ENCODE peak calls at places on chromosomes 6 and 20, in five cellular contexts. One of them, this sample, is unnamed.
A peak's percentile ranks its signal among the peaks of the same experiment; 100 is the strongest.

GRCh38 chr6:143805832-143806281 is 37.3 kb upstream of the LTV1 start:
- DNase-seq in activated CD4-positive, CD25-positive, alpha-beta regulatory T cell: no peak
- DNase-seq in NCI-H2081: no peak
- DNase-seq in hypothalamus: no peak
- DNase-seq in posterior cingulate gyrus: no peak
- DNase-seq in this sample: no peak

GRCh38 chr6:8085053-8085511 is 17.3 kb downstream of the EEF1E1 start:
- DNase-seq in activated CD4-positive, CD25-positive, alpha-beta regulatory T cell: no peak
- DNase-seq in NCI-H2081: no peak
- DNase-seq in hypothalamus: no peak
- DNase-seq in posterior cingulate gyrus: no peak
- DNase-seq in this sample: no peak

GRCh38 chr6:90393232-90393884 is 96.7 kb upstream of the BACH2 start:
- DNase-seq in activated CD4-positive, CD25-positive, alpha-beta regulatory T cell: peak; percentile 19
- DNase-seq in NCI-H2081: peak; percentile 31
- DNase-seq in hypothalamus: peak; percentile 54
- DNase-seq in posterior cingulate gyrus: peak; percentile 65
- DNase-seq in this sample: peak; percentile 51

GRCh38 chr20:37344506-37345338 is 1.2 kb upstream of the SRC start:
- DNase-seq in activated CD4-positive, CD25-positive, alpha-beta regulatory T cell: no peak
- DNase-seq in NCI-H2081: no peak
- DNase-seq in hypothalamus: no peak
- DNase-seq in posterior cingulate gyrus: no peak
- DNase-seq in this sample: no peak

GRCh38 chr20:48877299-48877698 is 44.2 kb upstream of the ARFGEF2 start:
- DNase-seq in activated CD4-positive, CD25-positive, alpha-beta regulatory T cell: no peak
- DNase-seq in NCI-H2081: no peak
- DNase-seq in hypothalamus: no peak
- DNase-seq in posterior cingulate gyrus: no peak
- DNase-seq in this sample: no peak

GRCh38 chr6:158894192-158894591 is 75.0 kb upstream of the EZR start:
- DNase-seq in activated CD4-positive, CD25-positive, alpha-beta regulatory T cell: no peak
- DNase-seq in NCI-H2081: no peak
- DNase-seq in hypothalamus: no peak
- DNase-seq in posterior cingulate gyrus: no peak
- DNase-seq in this sample: no peak

GRCh38 chr20:62795023-62795761 is 1.1 kb upstream of the MRGBP start:
- DNase-seq in activated CD4-positive, CD25-positive, alpha-beta regulatory T cell: peak; percentile 41
- DNase-seq in NCI-H2081: peak; percentile 62
- DNase-seq in hypothalamus: peak; percentile 62
- DNase-seq in posterior cingulate gyrus: peak; percentile 64
- DNase-seq in this sample: no peak

GRCh38 chr20:4040283-4041179 is 25.2 kb upstream of the RNF24 start:
- DNase-seq in activated CD4-positive, CD25-positive, alpha-beta regulatory T cell: no peak
- DNase-seq in NCI-H2081: no peak
- DNase-seq in hypothalamus: no peak
- DNase-seq in posterior cingulate gyrus: no peak
- DNase-seq in this sample: no peak

GRCh38 chr6:116633685-116634084 is 17.4 kb downstream of the RSPH4A start:
- DNase-seq in activated CD4-positive, CD25-positive, alpha-beta regulatory T cell: no peak
- DNase-seq in NCI-H2081: no peak
- DNase-seq in hypothalamus: no peak
- DNase-seq in posterior cingulate gyrus: no peak
- DNase-seq in this sample: no peak

GRCh38 chr6:134211297-134211696 is 106.6 kb downstream of the SGK1 start:
- DNase-seq in activated CD4-positive, CD25-positive, alpha-beta regulatory T cell: no peak
- DNase-seq in NCI-H2081: no peak
- DNase-seq in hypothalamus: no peak
- DNase-seq in posterior cingulate gyrus: no peak
- DNase-seq in this sample: no peak

GRCh38 chr6:139903411-139904157 is 529.1 kb upstream of the CITED2 start:
- DNase-seq in activated CD4-positive, CD25-positive, alpha-beta regulatory T cell: no peak
- DNase-seq in NCI-H2081: no peak
- DNase-seq in hypothalamus: no peak
- DNase-seq in posterior cingulate gyrus: no peak
- DNase-seq in this sample: no peak

GRCh38 chr20:56689852-56690485 is 60.9 kb downstream of the TFAP2C start:
- DNase-seq in activated CD4-positive, CD25-positive, alpha-beta regulatory T cell: no peak
- DNase-seq in NCI-H2081: no peak
- DNase-seq in hypothalamus: no peak
- DNase-seq in posterior cingulate gyrus: no peak
- DNase-seq in this sample: no peak

GRCh38 chr20:21548390-21549035 is 34.6 kb upstream of the NKX2-2 start:
- DNase-seq in activated CD4-positive, CD25-positive, alpha-beta regulatory T cell: no peak
- DNase-seq in NCI-H2081: no peak
- DNase-seq in hypothalamus: no peak
- DNase-seq in posterior cingulate gyrus: no peak
- DNase-seq in this sample: peak; percentile 13

GRCh38 chr6:447381-448165 is 56.0 kb downstream of the IRF4 start:
- DNase-seq in activated CD4-positive, CD25-positive, alpha-beta regulatory T cell: no peak
- DNase-seq in NCI-H2081: no peak
- DNase-seq in hypothalamus: no peak
- DNase-seq in posterior cingulate gyrus: no peak
- DNase-seq in this sample: no peak

GRCh38 chr20:6029538-6029937 is 24.3 kb downstream of the LRRN4 start:
- DNase-seq in activated CD4-positive, CD25-positive, alpha-beta regulatory T cell: no peak
- DNase-seq in NCI-H2081: no peak
- DNase-seq in hypothalamus: no peak
- DNase-seq in posterior cingulate gyrus: no peak
- DNase-seq in this sample: no peak

GRCh38 chr20:1566701-1567100 is 9.2 kb upstream of the SIRPD start:
- DNase-seq in activated CD4-positive, CD25-positive, alpha-beta regulatory T cell: no peak
- DNase-seq in NCI-H2081: no peak
- DNase-seq in hypothalamus: no peak
- DNase-seq in posterior cingulate gyrus: no peak
- DNase-seq in this sample: no peak

GRCh38 chr20:32231847-32232246 is 24.2 kb downstream of the POFUT1 start:
- DNase-seq in activated CD4-positive, CD25-positive, alpha-beta regulatory T cell: no peak
- DNase-seq in NCI-H2081: no peak
- DNase-seq in hypothalamus: no peak
- DNase-seq in posterior cingulate gyrus: no peak
- DNase-seq in this sample: no peak

GRCh38 chr20:21391495-21392298 is 5.6 kb downstream of the NKX2-4 start:
- DNase-seq in activated CD4-positive, CD25-positive, alpha-beta regulatory T cell: no peak
- DNase-seq in NCI-H2081: no peak
- DNase-seq in hypothalamus: no peak
- DNase-seq in posterior cingulate gyrus: no peak
- DNase-seq in this sample: no peak

GRCh38 chr6:106847116-106847515 is 127.4 kb downstream of the CD24 start:
- DNase-seq in activated CD4-positive, CD25-positive, alpha-beta regulatory T cell: no peak
- DNase-seq in NCI-H2081: no peak
- DNase-seq in hypothalamus: no peak
- DNase-seq in posterior cingulate gyrus: no peak
- DNase-seq in this sample: no peak

GRCh38 chr6:63554782-63555181 is 17.5 kb upstream of the LOC128125822 start:
- DNase-seq in activated CD4-positive, CD25-positive, alpha-beta regulatory T cell: no peak
- DNase-seq in NCI-H2081: no peak
- DNase-seq in hypothalamus: no peak
- DNase-seq in posterior cingulate gyrus: no peak
- DNase-seq in this sample: no peak

GRCh38 chr6:83053678-83054077 is 12.0 kb downstream of the UBE3D start:
- DNase-seq in activated CD4-positive, CD25-positive, alpha-beta regulatory T cell: no peak
- DNase-seq in NCI-H2081: no peak
- DNase-seq in hypothalamus: no peak
- DNase-seq in posterior cingulate gyrus: no peak
- DNase-seq in this sample: no peak

GRCh38 chr6:25697537-25698340 is 45.7 kb downstream of the SCGN start:
- DNase-seq in activated CD4-positive, CD25-positive, alpha-beta regulatory T cell: no peak
- DNase-seq in NCI-H2081: no peak
- DNase-seq in hypothalamus: no peak
- DNase-seq in posterior cingulate gyrus: no peak
- DNase-seq in this sample: no peak

GRCh38 chr6:127554435-127555006 is 22.5 kb upstream of the C6orf58 start:
- DNase-seq in activated CD4-positive, CD25-positive, alpha-beta regulatory T cell: no peak
- DNase-seq in NCI-H2081: peak; percentile 12
- DNase-seq in hypothalamus: no peak
- DNase-seq in posterior cingulate gyrus: no peak
- DNase-seq in this sample: peak; percentile 2

GRCh38 chr6:134984821-134985220 is 34.9 kb upstream of the ALDH8A1 start:
- DNase-seq in activated CD4-positive, CD25-positive, alpha-beta regulatory T cell: no peak
- DNase-seq in NCI-H2081: no peak
- DNase-seq in hypothalamus: no peak
- DNase-seq in posterior cingulate gyrus: no peak
- DNase-seq in this sample: no peak

GRCh38 chr6:110356778-110357177 is 1.4 kb downstream of the METTL24 start:
- DNase-seq in activated CD4-positive, CD25-positive, alpha-beta regulatory T cell: no peak
- DNase-seq in NCI-H2081: no peak
- DNase-seq in hypothalamus: no peak
- DNase-seq in posterior cingulate gyrus: no peak
- DNase-seq in this sample: no peak

GRCh38 chr6:129749749-129750120 is 39.8 kb upstream of the ARHGAP18 start:
- DNase-seq in activated CD4-positive, CD25-positive, alpha-beta regulatory T cell: no peak
- DNase-seq in NCI-H2081: no peak
- DNase-seq in hypothalamus: no peak
- DNase-seq in posterior cingulate gyrus: no peak
- DNase-seq in this sample: no peak

GRCh38 chr6:71138416-71138815 is 150.2 kb upstream of the OGFRL1 start:
- DNase-seq in activated CD4-positive, CD25-positive, alpha-beta regulatory T cell: no peak
- DNase-seq in NCI-H2081: no peak
- DNase-seq in hypothalamus: no peak
- DNase-seq in posterior cingulate gyrus: no peak
- DNase-seq in this sample: no peak

GRCh38 chr20:37293301-37293943 is 4.0 kb downstream of the MANBAL start:
- DNase-seq in activated CD4-positive, CD25-positive, alpha-beta regulatory T cell: no peak
- DNase-seq in NCI-H2081: no peak
- DNase-seq in hypothalamus: no peak
- DNase-seq in posterior cingulate gyrus: no peak
- DNase-seq in this sample: no peak